ENCODE peak calls at places on chromosome 1, in seven cellular contexts. A is small intestine, V is kidney, H is mammary epithelial cell, T is RWPE2, U is HCT116, M is ovary. D is an unnamed sample. For H3K4me1, the result is how much of the 10 kb centered on the place peaks cover.

GRCh38 chr1:178530037-178530402 is 17.1 kb downstream of the TEX35 start:
- DNase-seq in H (peak), T (peak), A (peak), U (peak), V (no peak), M (no peak), D (no peak)

GRCh38 chr1:6025269-6026094 is 20.2 kb upstream of the KCNAB2 start:
- DNase-seq in A (peak), T (no peak), M (no peak), U (no peak), H (peak), V (no peak), D (no peak)

GRCh38 chr1:230158422-230159291 is 91.6 kb downstream of the GALNT2 start:
- DNase-seq in V (no peak), M (no peak), T (no peak), U (no peak), H (no peak), A (peak), D (no peak)

GRCh38 chr1:95043141-95043980 is 29.4 kb downstream of the ALG14 start:
- DNase-seq in A (peak), V (peak), U (peak), T (peak), H (peak), M (peak), D (peak)

GRCh38 chr1:153560771-153561170 is 4.9 kb downstream of the S100A2 start:
- DNase-seq in A (no peak), H (peak), U (no peak), T (peak), M (peak), V (no peak), D (no peak)

GRCh38 chr1:37890378-37891014 is 31.1 kb upstream of the MTF1 start:
- DNase-seq in A (peak), M (no peak), H (peak), U (peak), V (no peak), T (no peak), D (no peak)

GRCh38 chr1:181482521-181483083 is 715 bp upstream of the CACNA1E start:
- DNase-seq in M (no peak), H (peak), V (peak), T (no peak), U (no peak), A (peak), D (no peak)

GRCh38 chr1:172719066-172719627 is 60.2 kb downstream of the FASLG start:
- DNase-seq in T (no peak), V (no peak), U (no peak), A (no peak), H (peak), M (no peak), D (no peak)

GRCh38 chr1:2593251-2593878 is 6.8 kb downstream of the PRXL2B start:
- DNase-seq in U (no peak), T (no peak), M (peak), A (no peak), V (peak), H (no peak), D (no peak)

GRCh38 chr1:48019714-48020315 is 22.6 kb upstream of the TRABD2B start:
- DNase-seq in U (no peak), M (no peak), H (peak), T (no peak), A (no peak), V (peak), D (peak)

GRCh38 chr1:178055093-178055492 is 38.8 kb upstream of the RASAL2 start:
- DNase-seq in A (peak), H (no peak), V (no peak), T (no peak), M (no peak), U (no peak), D (peak)

GRCh38 chr1:244576259-244576892 is 76.5 kb upstream of the DESI2 start:
- DNase-seq in T (no peak), H (no peak), V (no peak), M (no peak), A (no peak), U (no peak), D (no peak)

GRCh38 chr1:21532992-21533534 is 23.8 kb downstream of the ALPL start:
- DNase-seq in A (no peak), M (no peak), V (peak), H (no peak), U (no peak), T (no peak), D (no peak)

GRCh38 chr1:36555041-36555440 is 72.3 kb upstream of the CSF3R start:
- DNase-seq in M (no peak), T (no peak), V (no peak), U (no peak), H (no peak), A (no peak), D (no peak)

GRCh38 chr1:180178511-180179161 is 24.0 kb downstream of the QSOX1 start:
- DNase-seq in U (peak), V (peak), T (peak), M (peak), A (peak), H (no peak), D (peak)

GRCh38 chr1:50278352-50278878 is 144.8 kb downstream of the DMRTA2 start:
- DNase-seq in T (no peak), U (no peak), M (no peak), H (no peak), V (no peak), A (no peak), D (no peak)

GRCh38 chr1:39726600-39726999 is 12.1 kb upstream of the PPIE start:
- DNase-seq in A (no peak), H (no peak), T (no peak), M (no peak), V (no peak), U (no peak), D (no peak)

GRCh38 chr1:168082008-168082876 is 54.5 kb downstream of the GPR161 start:
- DNase-seq in V (peak), M (peak), U (peak), H (peak), T (no peak), A (peak), D (peak)

GRCh38 chr1:11320153-11320936 is 47.3 kb downstream of the UBIAD1 start:
- DNase-seq in H (no peak), V (no peak), M (no peak), T (no peak), A (no peak), U (no peak), D (no peak)

GRCh38 chr1:28789412-28789811 is 22.6 kb upstream of the OPRD1 start:
- DNase-seq in H (no peak), A (no peak), V (no peak), M (no peak), T (no peak), U (no peak), D (no peak)

GRCh38 chr1:167909691-167910180 is 4.2 kb downstream of the ADCY10 start:
- DNase-seq in M (no peak), U (no peak), T (no peak), V (no peak), H (no peak), A (no peak), D (no peak)

GRCh38 chr1:170277985-170278384 is 132.2 kb downstream of the NTMT2 start:
- DNase-seq in M (no peak), T (no peak), U (no peak), A (no peak), V (no peak), H (no peak), D (no peak)
- H3K4me1 ChIP-seq in M (under half), T (under half), U (under half), A (under half), V (under half), H (under half), D (under half)

GRCh38 chr1:98086156-98086555 is 165.3 kb upstream of the DPYD start:
- DNase-seq in T (no peak), U (no peak), H (peak), M (no peak), V (no peak), A (no peak), D (no peak)
- H3K4me1 ChIP-seq in T (under half), U (under half), H (under half), M (under half), V (under half), A (under half), D (under half)

GRCh38 chr1:110878993-110879392 is 6.0 kb downstream of the CD53 start:
- DNase-seq in A (no peak), H (no peak), V (no peak), T (no peak), U (no peak), M (no peak), D (no peak)

GRCh38 chr1:110880708-110881374 is 7.9 kb downstream of the CD53 start:
- DNase-seq in M (no peak), A (no peak), V (no peak), H (peak), U (no peak), T (no peak), D (no peak)

GRCh38 chr1:110877364-110877763 is 4.4 kb downstream of the CD53 start:
- DNase-seq in U (no peak), M (no peak), A (no peak), V (no peak), H (no peak), T (no peak), D (no peak)

GRCh38 chr1:110877776-110878175 is 4.8 kb downstream of the CD53 start:
- DNase-seq in M (no peak), U (no peak), V (no peak), T (no peak), H (no peak), A (no peak), D (no peak)

GRCh38 chr1:110879758-110880606 is 7.0 kb downstream of the CD53 start:
- DNase-seq in V (no peak), H (peak), U (no peak), M (no peak), T (no peak), A (peak), D (no peak)
- H3K4me1 ChIP-seq in V (under half), H (under half), U (under half), M (under half), T (under half), A (under half), D (under half)

GRCh38 chr1:184170719-184171118 is 119.2 kb downstream of the TSEN15 start:
- DNase-seq in T (no peak), M (no peak), U (no peak), V (no peak), A (no peak), H (no peak), D (no peak)
- H3K4me1 ChIP-seq in T (under half), M (under half), U (under half), V (under half), A (under half), H (under half), D (under half)

D was measured in left ventricle myocardium inferior.